ENCODE peak calls at places on chromosomes 2 and 18, in six cellular contexts. S, F, P, I, K and T are unnamed samples.

GRCh38 chr2:9006368-9006767 is 2.9 kb upstream of the MBOAT2 start:
- DNase-seq in S (no peak), F (no peak), P (no peak), I (no peak), K (no peak), T (no peak)

GRCh38 chr2:30569991-30570390 is 122.9 kb downstream of the LCLAT1 start:
- DNase-seq in S (no peak), F (no peak), P (no peak), I (no peak), K (no peak), T (no peak)

GRCh38 chr2:173090973-173091660 is 15.5 kb downstream of the MAP3K20 start:
- DNase-seq in S (no peak), F (peak; percentile 41), P (no peak), I (no peak), K (no peak), T (no peak)

GRCh38 chr2:98343371-98343770 is 2.9 kb upstream of the CNGA3 start:
- DNase-seq in S (no peak), F (no peak), P (no peak), I (no peak), K (no peak), T (no peak)

GRCh38 chr2:9168851-9169250 is 37.8 kb upstream of the ASAP2 start:
- DNase-seq in S (no peak), F (no peak), P (no peak), I (no peak), K (no peak), T (no peak)

GRCh38 chr18:48123324-48123723 is 192.9 kb upstream of the SMAD2 start:
- DNase-seq in S (no peak), F (no peak), P (no peak), I (no peak), K (no peak), T (no peak)

GRCh38 chr2:230324503-230324902 is 2.5 kb upstream of the SP140L start:
- DNase-seq in S (no peak), F (no peak), P (no peak), I (no peak), K (no peak), T (no peak)

GRCh38 chr2:165328272-165328671 is 89.1 kb downstream of the SCN2A start:
- DNase-seq in S (no peak), F (no peak), P (no peak), I (no peak), K (no peak), T (no peak)

GRCh38 chr18:9329471-9329870 is 5.1 kb upstream of the TWSG1 start:
- DNase-seq in S (no peak), F (no peak), P (no peak), I (no peak), K (no peak), T (no peak)

GRCh38 chr2:68637047-68637446 is 6.3 kb upstream of the PROKR1 start:
- DNase-seq in S (no peak), F (no peak), P (no peak), I (no peak), K (no peak), T (no peak)

GRCh38 chr18:36304723-36305122 is 7.2 kb downstream of the FHOD3 start:
- DNase-seq in S (no peak), F (no peak), P (no peak), I (no peak), K (no peak), T (no peak)

GRCh38 chr2:180289627-180290026 is 282.5 kb upstream of the CWC22 start:
- DNase-seq in S (no peak), F (no peak), P (no peak), I (no peak), K (no peak), T (no peak)

GRCh38 chr2:50620783-50621182 is 411.1 kb downstream of the NRXN1 start:
- DNase-seq in S (no peak), F (no peak), P (no peak), I (no peak), K (no peak), T (no peak)

GRCh38 chr2:191927319-191927867 is 80.5 kb upstream of the CAVIN2 start:
- DNase-seq in S (no peak), F (no peak), P (peak; percentile 51), I (peak; percentile 79), K (no peak), T (no peak)

GRCh38 chr2:203019142-203019541 is 4.5 kb downstream of the NBEAL1 start:
- DNase-seq in S (no peak), F (no peak), P (no peak), I (no peak), K (no peak), T (no peak)

DNA sequence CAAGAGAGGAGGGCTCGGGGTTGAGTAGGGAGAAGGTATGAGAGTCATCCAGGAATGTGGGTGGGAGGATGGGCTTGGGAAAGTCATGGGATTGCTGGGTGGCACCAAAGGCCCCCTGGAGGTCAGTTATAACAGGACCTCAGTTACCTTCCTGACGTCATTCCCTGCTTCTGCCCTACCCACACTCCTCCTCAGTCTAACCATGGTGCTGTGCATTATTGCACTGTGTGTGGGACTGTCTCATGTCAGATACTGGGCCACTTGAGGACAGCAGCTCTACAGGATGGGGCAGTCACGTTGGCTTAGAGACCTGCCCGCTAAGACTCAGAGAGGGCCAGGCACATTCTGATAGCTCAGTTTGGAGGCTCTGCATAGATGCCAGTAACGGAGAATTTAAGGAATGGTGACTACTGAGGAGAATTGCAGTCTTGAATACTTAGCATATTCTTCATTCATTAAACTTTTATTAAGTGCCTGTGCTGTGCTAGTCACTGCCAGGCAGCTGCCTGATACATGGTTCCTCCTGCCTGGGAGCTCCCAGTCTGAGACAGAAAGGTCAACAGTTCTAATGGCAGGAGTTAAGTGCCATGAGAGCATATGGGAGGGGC is 90.5 kb downstream of the LAMA3 start:
- DNase-seq in S (no peak), F (no peak), P (no peak), I (peak; percentile 12), K (no peak), T (no peak)
- TF ChIP-seq CTCF in S (no peak), F (no peak), P (no peak), I (no peak), K (no peak), T (no peak)

DNA sequence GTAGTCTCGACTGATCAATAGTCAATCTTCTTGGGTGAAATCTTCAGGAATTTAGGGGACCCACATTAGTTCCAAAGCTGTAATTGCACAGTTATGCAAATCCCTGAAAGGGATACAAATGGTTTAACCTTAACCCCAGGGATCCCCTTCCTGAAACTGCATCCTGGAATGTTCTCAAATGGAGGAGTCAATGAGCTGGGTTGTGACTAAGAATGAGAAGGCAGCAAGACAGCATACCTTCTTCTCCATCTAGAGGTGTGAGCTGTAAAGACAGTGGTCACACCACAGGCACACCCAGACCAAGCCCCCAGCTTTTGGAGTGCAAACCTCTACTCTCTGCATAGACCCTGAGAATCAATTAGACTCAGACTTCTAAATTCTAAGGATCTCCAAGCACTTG is 164.7 kb upstream of the MEIS1 start:
- DNase-seq in S (no peak), F (no peak), P (no peak), I (no peak), K (no peak), T (no peak)
- TF ChIP-seq CTCF in S (no peak), F (no peak), P (no peak), I (no peak), K (no peak), T (no peak)

GRCh38 chr2:200618590-200619021 is 32.8 kb downstream of the AOX1 start:
- DNase-seq in S (no peak), F (no peak), P (peak; percentile 78), I (no peak), K (no peak), T (no peak)
- TF ChIP-seq CTCF in S (no peak), F (no peak), P (peak; percentile 74), I (no peak), K (peak; percentile 12), T (no peak)

DNA sequence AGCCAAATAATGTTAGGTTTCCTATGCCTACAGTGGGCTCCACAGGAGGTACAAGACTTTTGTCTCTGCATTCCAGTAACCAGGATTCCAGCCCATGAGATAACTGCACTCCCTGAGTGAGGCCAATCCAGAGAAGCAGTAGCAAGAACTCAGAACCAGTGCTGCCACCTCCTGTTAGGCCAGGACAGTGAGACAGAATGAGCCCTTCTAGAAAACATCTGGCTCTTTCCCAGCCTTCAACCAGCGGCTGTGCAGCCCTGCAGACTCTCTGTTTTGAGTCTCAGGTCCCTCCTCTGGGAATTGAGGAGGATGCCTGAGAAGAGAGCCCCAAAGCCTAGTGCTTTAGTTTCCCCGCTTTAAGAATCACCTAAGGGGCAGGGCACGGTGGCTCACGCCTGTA is 44.2 kb downstream of the ARID5A start:
- DNase-seq in S (peak; percentile 36), F (no peak), P (no peak), I (peak; percentile 16), K (no peak), T (no peak)
- TF ChIP-seq CTCF in S (no peak), F (no peak), P (no peak), I (peak; percentile 61), K (no peak), T (no peak)

DNA sequence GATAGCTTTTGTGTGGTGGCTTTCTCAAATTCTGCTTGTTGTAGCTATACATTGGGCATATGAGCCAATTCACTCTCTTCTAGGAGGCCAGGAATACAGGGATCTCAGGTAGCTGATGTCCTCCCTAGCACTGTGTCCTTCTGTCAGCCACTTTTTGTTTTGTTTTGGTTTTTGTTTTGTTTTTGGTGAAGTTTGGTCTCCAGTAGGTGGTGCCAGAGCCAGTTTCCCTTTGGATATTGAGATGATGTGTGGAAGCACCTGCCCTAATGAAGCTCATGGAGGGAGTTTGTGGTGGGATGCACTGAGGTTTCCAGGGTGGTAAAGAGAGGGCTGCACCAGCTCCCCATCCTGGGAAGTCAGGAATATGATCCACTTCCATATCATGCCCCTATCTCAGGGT is 100.5 kb upstream of the VWC2L start:
- DNase-seq in S (no peak), F (no peak), P (no peak), I (no peak), K (no peak), T (no peak)
- TF ChIP-seq CTCF in S (peak; percentile 23), F (peak; percentile 10), P (peak; percentile 22), I (peak; percentile 50), K (no peak), T (no peak)

GRCh38 chr2:10908195-10908594 is 3.5 kb upstream of the KCNF1 start:
- DNase-seq in S (no peak), F (no peak), P (no peak), I (no peak), K (no peak), T (no peak)

GRCh38 chr2:10909050-10909995 is 2.4 kb upstream of the KCNF1 start:
- DNase-seq in S (no peak), F (no peak), P (no peak), I (peak; percentile 35), K (no peak), T (peak; percentile 79)

GRCh38 chr2:10911291-10912075 is at the start of gene KCNF1:
- DNase-seq in S (no peak), F (no peak), P (no peak), I (no peak), K (no peak), T (peak; percentile 79)

GRCh38 chr2:10910625-10911024 is 1.1 kb upstream of the KCNF1 start:
- DNase-seq in S (no peak), F (no peak), P (no peak), I (no peak), K (no peak), T (no peak)

GRCh38 chr2:10909996-10910341 is 1.8 kb upstream of the KCNF1 start:
- DNase-seq in S (no peak), F (no peak), P (no peak), I (no peak), K (no peak), T (no peak)
- TF ChIP-seq CTCF in S (no peak), F (no peak), P (no peak), I (no peak), K (no peak), T (peak; percentile 71)

GRCh38 chr2:218777276-218777990 is 4.5 kb upstream of the CYP27A1 start:
- DNase-seq in S (no peak), F (no peak), P (no peak), I (no peak), K (no peak), T (no peak)
- TF ChIP-seq CTCF in S (no peak), F (no peak), P (no peak), I (no peak), K (no peak), T (no peak)